ENCODE peak calls at places on chromosomes 6 and 20, in ten cellular contexts. One of them, this sample, is unnamed.

GRCh38 chr6:32196682-32197616 is 4.5 kb upstream of the GPSM3 start:
- DNase-seq in astrocyte of the cerebellum: no peak
- DNase-seq in NCI-H2227 treated with DMSO at 0.1 percent for 48 hours: peak
- DNase-seq in left ventricle myocardium superior: peak
- DNase-seq in SK-N-SH: peak
- DNase-seq in natural killer cell treated with Interleukin-12 subunit alpha and Interleukin-12 subunit beta and Interleukin-15 and Interleukin-18, amount 100 ng/mL, for 72 hours: peak
- DNase-seq in effector memory CD8-positive, alpha-beta T cell: no peak
- DNase-seq in effector memory CD4-positive, alpha-beta T cell: no peak
- DNase-seq in fibroblast of lung: peak
- DNase-seq in CD8-positive, alpha-beta T cell: no peak
- DNase-seq in this sample: no peak

GRCh38 chr20:54105653-54106052 is 35.3 kb upstream of the BCAS1 start:
- DNase-seq in CD8-positive, alpha-beta T cell: no peak
- DNase-seq in NCI-H2227 treated with DMSO at 0.1 percent for 48 hours: no peak
- DNase-seq in effector memory CD8-positive, alpha-beta T cell: no peak
- DNase-seq in left ventricle myocardium superior: no peak
- DNase-seq in astrocyte of the cerebellum: no peak
- DNase-seq in effector memory CD4-positive, alpha-beta T cell: no peak
- DNase-seq in fibroblast of lung: no peak
- DNase-seq in natural killer cell treated with Interleukin-12 subunit alpha and Interleukin-12 subunit beta and Interleukin-15 and Interleukin-18, amount 100 ng/mL, for 72 hours: no peak
- DNase-seq in SK-N-SH: no peak
- DNase-seq in this sample: peak

GRCh38 chr6:147156799-147157382 is 47.3 kb upstream of the STXBP5 start:
- DNase-seq in left ventricle myocardium superior: no peak
- DNase-seq in natural killer cell treated with Interleukin-12 subunit alpha and Interleukin-12 subunit beta and Interleukin-15 and Interleukin-18, amount 100 ng/mL, for 72 hours: no peak
- DNase-seq in effector memory CD4-positive, alpha-beta T cell: no peak
- DNase-seq in astrocyte of the cerebellum: no peak
- DNase-seq in CD8-positive, alpha-beta T cell: no peak
- DNase-seq in effector memory CD8-positive, alpha-beta T cell: no peak
- DNase-seq in SK-N-SH: no peak
- DNase-seq in fibroblast of lung: peak
- DNase-seq in NCI-H2227 treated with DMSO at 0.1 percent for 48 hours: no peak
- DNase-seq in this sample: peak

GRCh38 chr6:108961985-108962384 is 113.8 kb downstream of the ARMC2 start:
- DNase-seq in effector memory CD8-positive, alpha-beta T cell: no peak
- DNase-seq in CD8-positive, alpha-beta T cell: no peak
- DNase-seq in SK-N-SH: no peak
- DNase-seq in NCI-H2227 treated with DMSO at 0.1 percent for 48 hours: no peak
- DNase-seq in effector memory CD4-positive, alpha-beta T cell: no peak
- DNase-seq in fibroblast of lung: peak
- DNase-seq in natural killer cell treated with Interleukin-12 subunit alpha and Interleukin-12 subunit beta and Interleukin-15 and Interleukin-18, amount 100 ng/mL, for 72 hours: no peak
- DNase-seq in astrocyte of the cerebellum: peak
- DNase-seq in left ventricle myocardium superior: no peak
- DNase-seq in this sample: no peak

GRCh38 chr6:148037496-148037895 is 305.1 kb upstream of the SASH1 start:
- DNase-seq in left ventricle myocardium superior: no peak
- DNase-seq in effector memory CD8-positive, alpha-beta T cell: no peak
- DNase-seq in fibroblast of lung: peak
- DNase-seq in CD8-positive, alpha-beta T cell: no peak
- DNase-seq in NCI-H2227 treated with DMSO at 0.1 percent for 48 hours: no peak
- DNase-seq in effector memory CD4-positive, alpha-beta T cell: no peak
- DNase-seq in SK-N-SH: no peak
- DNase-seq in natural killer cell treated with Interleukin-12 subunit alpha and Interleukin-12 subunit beta and Interleukin-15 and Interleukin-18, amount 100 ng/mL, for 72 hours: no peak
- DNase-seq in astrocyte of the cerebellum: no peak
- DNase-seq in this sample: peak

GRCh38 chr20:16476032-16476431 is 97.2 kb downstream of the KIF16B start:
- DNase-seq in effector memory CD8-positive, alpha-beta T cell: no peak
- DNase-seq in effector memory CD4-positive, alpha-beta T cell: no peak
- DNase-seq in astrocyte of the cerebellum: peak
- DNase-seq in NCI-H2227 treated with DMSO at 0.1 percent for 48 hours: peak
- DNase-seq in natural killer cell treated with Interleukin-12 subunit alpha and Interleukin-12 subunit beta and Interleukin-15 and Interleukin-18, amount 100 ng/mL, for 72 hours: no peak
- DNase-seq in left ventricle myocardium superior: no peak
- DNase-seq in SK-N-SH: peak
- DNase-seq in CD8-positive, alpha-beta T cell: no peak
- DNase-seq in fibroblast of lung: peak
- DNase-seq in this sample: peak

GRCh38 chr6:99152345-99152643 is 197.2 kb downstream of the FAXC start:
- DNase-seq in astrocyte of the cerebellum: no peak
- DNase-seq in NCI-H2227 treated with DMSO at 0.1 percent for 48 hours: no peak
- DNase-seq in left ventricle myocardium superior: no peak
- DNase-seq in effector memory CD4-positive, alpha-beta T cell: no peak
- DNase-seq in natural killer cell treated with Interleukin-12 subunit alpha and Interleukin-12 subunit beta and Interleukin-15 and Interleukin-18, amount 100 ng/mL, for 72 hours: no peak
- DNase-seq in CD8-positive, alpha-beta T cell: no peak
- DNase-seq in effector memory CD8-positive, alpha-beta T cell: no peak
- DNase-seq in SK-N-SH: no peak
- DNase-seq in fibroblast of lung: no peak
- DNase-seq in this sample: no peak

GRCh38 chr20:52593634-52594033 is 378.5 kb upstream of the TSHZ2 start:
- DNase-seq in natural killer cell treated with Interleukin-12 subunit alpha and Interleukin-12 subunit beta and Interleukin-15 and Interleukin-18, amount 100 ng/mL, for 72 hours: no peak
- DNase-seq in effector memory CD4-positive, alpha-beta T cell: no peak
- DNase-seq in astrocyte of the cerebellum: no peak
- DNase-seq in fibroblast of lung: no peak
- DNase-seq in effector memory CD8-positive, alpha-beta T cell: no peak
- DNase-seq in SK-N-SH: no peak
- DNase-seq in NCI-H2227 treated with DMSO at 0.1 percent for 48 hours: no peak
- DNase-seq in left ventricle myocardium superior: no peak
- DNase-seq in CD8-positive, alpha-beta T cell: no peak
- DNase-seq in this sample: no peak

GRCh38 chr6:82551831-82552230 is 188.2 kb downstream of the TPBG start:
- DNase-seq in fibroblast of lung: no peak
- DNase-seq in CD8-positive, alpha-beta T cell: no peak
- DNase-seq in NCI-H2227 treated with DMSO at 0.1 percent for 48 hours: no peak
- DNase-seq in effector memory CD4-positive, alpha-beta T cell: no peak
- DNase-seq in astrocyte of the cerebellum: no peak
- DNase-seq in effector memory CD8-positive, alpha-beta T cell: no peak
- DNase-seq in natural killer cell treated with Interleukin-12 subunit alpha and Interleukin-12 subunit beta and Interleukin-15 and Interleukin-18, amount 100 ng/mL, for 72 hours: no peak
- DNase-seq in SK-N-SH: no peak
- DNase-seq in left ventricle myocardium superior: no peak
- DNase-seq in this sample: no peak

GRCh38 chr20:45330476-45330875 is 17.7 kb downstream of the SDC4 start:
- DNase-seq in natural killer cell treated with Interleukin-12 subunit alpha and Interleukin-12 subunit beta and Interleukin-15 and Interleukin-18, amount 100 ng/mL, for 72 hours: no peak
- DNase-seq in CD8-positive, alpha-beta T cell: no peak
- DNase-seq in NCI-H2227 treated with DMSO at 0.1 percent for 48 hours: no peak
- DNase-seq in left ventricle myocardium superior: no peak
- DNase-seq in astrocyte of the cerebellum: no peak
- DNase-seq in SK-N-SH: no peak
- DNase-seq in fibroblast of lung: no peak
- DNase-seq in effector memory CD8-positive, alpha-beta T cell: no peak
- DNase-seq in effector memory CD4-positive, alpha-beta T cell: no peak
- DNase-seq in this sample: no peak

GRCh38 chr20:9215539-9215938 is 146.7 kb downstream of the PLCB4 start:
- DNase-seq in natural killer cell treated with Interleukin-12 subunit alpha and Interleukin-12 subunit beta and Interleukin-15 and Interleukin-18, amount 100 ng/mL, for 72 hours: no peak
- DNase-seq in NCI-H2227 treated with DMSO at 0.1 percent for 48 hours: no peak
- DNase-seq in effector memory CD4-positive, alpha-beta T cell: no peak
- DNase-seq in left ventricle myocardium superior: no peak
- DNase-seq in fibroblast of lung: no peak
- DNase-seq in effector memory CD8-positive, alpha-beta T cell: no peak
- DNase-seq in astrocyte of the cerebellum: no peak
- DNase-seq in CD8-positive, alpha-beta T cell: no peak
- DNase-seq in SK-N-SH: peak
- DNase-seq in this sample: peak

GRCh38 chr6:14784596-14785360 is 461.1 kb upstream of the JARID2 start:
- DNase-seq in effector memory CD4-positive, alpha-beta T cell: no peak
- DNase-seq in left ventricle myocardium superior: no peak
- DNase-seq in SK-N-SH: no peak
- DNase-seq in astrocyte of the cerebellum: no peak
- DNase-seq in natural killer cell treated with Interleukin-12 subunit alpha and Interleukin-12 subunit beta and Interleukin-15 and Interleukin-18, amount 100 ng/mL, for 72 hours: no peak
- DNase-seq in fibroblast of lung: no peak
- DNase-seq in NCI-H2227 treated with DMSO at 0.1 percent for 48 hours: peak
- DNase-seq in CD8-positive, alpha-beta T cell: no peak
- DNase-seq in effector memory CD8-positive, alpha-beta T cell: no peak
- DNase-seq in this sample: peak

GRCh38 chr6:75893058-75893775 is 144.2 kb downstream of the MYO6 start:
- DNase-seq in astrocyte of the cerebellum: peak
- DNase-seq in fibroblast of lung: peak
- DNase-seq in left ventricle myocardium superior: no peak
- DNase-seq in effector memory CD8-positive, alpha-beta T cell: no peak
- DNase-seq in SK-N-SH: peak
- DNase-seq in natural killer cell treated with Interleukin-12 subunit alpha and Interleukin-12 subunit beta and Interleukin-15 and Interleukin-18, amount 100 ng/mL, for 72 hours: no peak
- DNase-seq in effector memory CD4-positive, alpha-beta T cell: no peak
- DNase-seq in CD8-positive, alpha-beta T cell: no peak
- DNase-seq in NCI-H2227 treated with DMSO at 0.1 percent for 48 hours: peak
- DNase-seq in this sample: peak

This sample was measured in bronchial epithelial cell.